ENCODE peak calls at places on chromosomes 13 and 19, in eight cellular contexts. G, R, K, M, X, W, S and V are unnamed samples. For H3K4me1 and H3K9me3, the result is how much of the 10 kb centered on the place peaks cover.

GRCh38 chr19:14434543-14435319 is 1.6 kb downstream of the PKN1 start:
- DNase-seq in G (no peak), R (peak), K (peak), M (peak), X (peak), W (peak), S (peak), V (no peak)

GRCh38 chr13:76331948-76332712 is 554.1 kb downstream of the KCTD12 start:
- DNase-seq in G (no peak), R (no peak), K (no peak), M (no peak), X (no peak), W (no peak), S (no peak), V (peak)

GRCh38 chr19:4575978-4576933 is 16.8 kb upstream of the SEMA6B start:
- DNase-seq in G (peak), R (peak), K (peak), M (peak), X (peak), W (peak), S (peak), V (peak)

GRCh38 chr19:56110515-56111448 is 10.3 kb downstream of the ZNF787 start:
- DNase-seq in G (no peak), R (no peak), K (no peak), M (peak), X (no peak), W (peak), S (peak), V (no peak)

GRCh38 chr19:1070576-1070930 is 3.6 kb downstream of the ARHGAP45 start:
- DNase-seq in G (no peak), R (no peak), K (no peak), M (no peak), X (no peak), W (no peak), S (no peak), V (no peak)

GRCh38 chr13:75875450-75875849 is 239.3 kb downstream of the LMO7 start:
- DNase-seq in G (no peak), R (no peak), K (no peak), M (no peak), X (no peak), W (no peak), S (no peak), V (no peak)

GRCh38 chr13:34657716-34658115 is 284.4 kb upstream of the NBEA start:
- DNase-seq in G (no peak), R (no peak), K (peak), M (no peak), X (no peak), W (no peak), S (no peak), V (no peak)

GRCh38 chr13:34155931-34156607 is 338.1 kb downstream of the RFC3 start:
- DNase-seq in G (no peak), R (no peak), K (peak), M (no peak), X (no peak), W (peak), S (no peak), V (no peak)

GRCh38 chr13:102510072-102510471 is 86.7 kb upstream of the TPP2 start:
- DNase-seq in G (no peak), R (no peak), K (no peak), M (no peak), X (no peak), W (no peak), S (no peak), V (no peak)

GRCh38 chr19:12939908-12940533 is 1.6 kb downstream of the CALR start:
- DNase-seq in G (no peak), R (no peak), K (no peak), M (no peak), X (no peak), W (no peak), S (no peak), V (no peak)
- H3K4me1 ChIP-seq in G (half or more), R (under half), K (under half), M (under half), X (under half), W (under half), S (under half), V (half or more)

DNA sequence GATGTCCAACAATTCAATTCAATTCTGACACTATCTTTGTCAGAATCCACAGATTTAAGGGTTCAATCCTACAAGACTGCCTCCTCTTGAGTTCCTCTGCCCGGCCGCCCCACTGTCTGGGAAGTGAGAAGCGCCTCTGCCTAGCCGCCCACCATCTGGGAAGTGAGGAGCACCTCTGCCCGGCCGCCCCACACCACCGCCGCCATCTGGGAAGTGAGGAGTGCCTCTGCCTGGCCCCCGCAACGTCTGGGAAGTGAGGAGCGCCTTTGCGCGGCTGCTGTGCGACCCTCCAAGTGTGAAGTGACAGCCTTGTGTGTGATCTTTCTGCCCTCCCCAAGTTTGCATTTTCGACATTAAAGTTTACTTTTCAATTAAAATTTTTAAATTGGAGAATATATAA is 6.0 kb downstream of the ZNF614 start:
- DNase-seq in G (peak), R (no peak), K (no peak), M (no peak), X (no peak), W (no peak), S (peak), V (no peak)
- H3K9me3 ChIP-seq in G (half or more), R (under half), K (half or more), M (under half), X (under half), W (under half), S (under half), V (under half)

DNA sequence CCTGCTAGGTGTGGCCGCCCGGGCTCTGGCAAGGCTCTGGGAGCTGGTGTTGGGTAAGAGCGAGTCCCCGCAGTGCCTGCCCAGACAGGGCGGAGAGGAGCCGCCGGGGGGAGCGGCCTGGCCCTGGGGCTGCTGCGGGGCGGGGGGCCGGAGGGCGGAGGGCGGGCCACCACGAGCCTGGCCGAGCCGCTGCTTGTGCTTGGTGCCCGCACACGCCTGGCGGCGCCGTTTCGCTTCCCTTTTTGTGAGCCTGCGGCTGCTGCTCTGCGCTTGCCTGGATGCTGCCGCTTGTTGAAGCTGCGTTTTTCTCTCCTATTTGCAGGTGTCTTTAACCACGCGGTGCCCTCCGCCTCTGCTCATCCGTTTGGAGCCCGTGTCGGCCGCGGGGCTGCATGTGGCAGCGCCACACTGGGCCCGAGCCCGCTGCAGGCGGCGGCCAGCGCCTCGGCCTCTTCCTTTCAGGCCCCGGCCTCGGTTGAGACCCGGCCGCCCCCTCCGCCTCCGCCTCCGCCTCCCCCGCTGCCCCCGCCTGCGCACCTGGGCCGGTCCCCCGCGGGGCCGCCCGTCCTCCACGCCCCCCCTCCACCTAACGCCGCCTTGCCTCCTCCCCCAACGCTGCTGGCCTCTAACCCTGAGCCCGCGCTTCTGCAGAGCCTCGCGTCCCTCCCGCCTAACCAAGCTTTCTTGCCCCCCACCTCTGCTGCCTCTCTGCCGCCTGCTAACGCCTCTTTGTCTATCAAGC is 8.5 kb downstream of the PLEKHJ1 start:
- DNase-seq in G (no peak), R (no peak), K (no peak), M (no peak), X (no peak), W (no peak), S (no peak), V (peak)
- TF ChIP-seq CTCF in G (no peak), R (no peak), K (no peak), M (no peak), X (no peak), W (no peak), S (no peak), V (peak)

GRCh38 chr13:21670006-21670882 is 629 bp upstream of the FGF9 start:
- DNase-seq in G (peak), R (peak), K (peak), M (no peak), X (peak), W (peak), S (peak), V (peak)
- H3K4me1 ChIP-seq in G (under half), R (under half), K (under half), M (under half), X (under half), W (under half), S (under half), V (under half)

GRCh38 chr19:8900421-8900820 is 68.2 kb downstream of the MBD3L1 start:
- DNase-seq in G (no peak), R (no peak), K (no peak), M (no peak), X (no peak), W (no peak), S (no peak), V (no peak)
- H3K9me3 ChIP-seq in G (under half), R (under half), K (under half), M (under half), X (under half), W (under half), S (under half), V (under half)

GRCh38 chr19:2410023-2410422 is 17.4 kb downstream of the TIMM13 start:
- DNase-seq in G (no peak), R (no peak), K (no peak), M (no peak), X (no peak), W (no peak), S (no peak), V (no peak)
- TF ChIP-seq CTCF in G (no peak), R (no peak), K (no peak), M (no peak), X (no peak), W (no peak), S (no peak), V (no peak)

GRCh38 chr13:40961826-40962225 is 57.3 kb downstream of the ELF1 start:
- DNase-seq in G (no peak), R (no peak), K (no peak), M (no peak), X (no peak), W (no peak), S (no peak), V (no peak)
- H3K4me1 ChIP-seq in G (under half), R (under half), K (under half), M (under half), X (half or more), W (under half), S (under half), V (half or more)

GRCh38 chr19:23062921-23063320 is 53.9 kb upstream of the ZNF730 start:
- DNase-seq in G (no peak), R (no peak), K (no peak), M (no peak), X (no peak), W (no peak), S (no peak), V (no peak)
- H3K9me3 ChIP-seq in G (under half), R (under half), K (under half), M (under half), X (under half), W (under half), S (under half), V (under half)

GRCh38 chr19:28641395-28641794 is 571.6 kb downstream of the UQCRFS1 start:
- DNase-seq in G (no peak), R (no peak), K (no peak), M (no peak), X (no peak), W (no peak), S (no peak), V (no peak)
- TF ChIP-seq CTCF in G (no peak), R (no peak), K (no peak), M (no peak), X (no peak), W (no peak), S (no peak), V (no peak)